ENCODE peak calls at places on chromosomes 6 and 20, in seven cellular contexts. One of them, this sample, is unnamed.

GRCh38 chr20:21050710-21051109 is 55.4 kb downstream of the LINC00237 start:
- DNase-seq in sigmoid colon: no peak
- DNase-seq in heart left ventricle: no peak
- DNase-seq in HCT116: no peak
- DNase-seq in breast epithelium: no peak
- DNase-seq in transverse colon: no peak
- DNase-seq in uterus: no peak
- DNase-seq in this sample: no peak

GRCh38 chr6:71902261-71902660 is 15.9 kb downstream of the RIMS1 start:
- DNase-seq in sigmoid colon: no peak
- DNase-seq in heart left ventricle: no peak
- DNase-seq in HCT116: no peak
- DNase-seq in breast epithelium: no peak
- DNase-seq in transverse colon: no peak
- DNase-seq in uterus: no peak
- DNase-seq in this sample: no peak

GRCh38 chr6:16674666-16675392 is 86.4 kb downstream of the ATXN1 start:
- DNase-seq in sigmoid colon: no peak
- DNase-seq in heart left ventricle: no peak
- DNase-seq in HCT116: no peak
- DNase-seq in breast epithelium: no peak
- DNase-seq in transverse colon: no peak
- DNase-seq in uterus: no peak
- DNase-seq in this sample: no peak

GRCh38 chr6:121647905-121648304 is 212.5 kb downstream of the GJA1 start:
- DNase-seq in sigmoid colon: no peak
- DNase-seq in heart left ventricle: no peak
- DNase-seq in HCT116: no peak
- DNase-seq in breast epithelium: no peak
- DNase-seq in transverse colon: no peak
- DNase-seq in uterus: no peak
- DNase-seq in this sample: no peak

GRCh38 chr6:136669299-136669699 is 119.1 kb upstream of the MAP7 start:
- DNase-seq in sigmoid colon: no peak
- DNase-seq in heart left ventricle: no peak
- DNase-seq in HCT116: no peak
- DNase-seq in breast epithelium: no peak
- DNase-seq in transverse colon: no peak
- DNase-seq in uterus: no peak
- DNase-seq in this sample: peak

GRCh38 chr6:121522265-121522664 is 86.8 kb downstream of the GJA1 start:
- DNase-seq in sigmoid colon: no peak
- DNase-seq in heart left ventricle: no peak
- DNase-seq in HCT116: no peak
- DNase-seq in breast epithelium: no peak
- DNase-seq in transverse colon: no peak
- DNase-seq in uterus: peak
- DNase-seq in this sample: no peak

GRCh38 chr6:52697903-52698302 is 27.0 kb downstream of the TMEM14A start:
- DNase-seq in sigmoid colon: no peak
- DNase-seq in heart left ventricle: no peak
- DNase-seq in HCT116: no peak
- DNase-seq in breast epithelium: no peak
- DNase-seq in transverse colon: no peak
- DNase-seq in uterus: no peak
- DNase-seq in this sample: no peak

GRCh38 chr6:64415936-64416335 is 780.3 kb downstream of the PHF3 start:
- DNase-seq in sigmoid colon: no peak
- DNase-seq in heart left ventricle: no peak
- DNase-seq in HCT116: no peak
- DNase-seq in breast epithelium: no peak
- DNase-seq in transverse colon: no peak
- DNase-seq in uterus: no peak
- DNase-seq in this sample: no peak

GRCh38 chr20:7214081-7214740 is 446.7 kb downstream of the BMP2 start:
- DNase-seq in sigmoid colon: no peak
- DNase-seq in heart left ventricle: no peak
- DNase-seq in HCT116: no peak
- DNase-seq in breast epithelium: no peak
- DNase-seq in transverse colon: no peak
- DNase-seq in uterus: no peak
- DNase-seq in this sample: no peak

GRCh38 chr6:21003780-21004541 is 469.7 kb downstream of the CDKAL1 start:
- DNase-seq in sigmoid colon: no peak
- DNase-seq in heart left ventricle: no peak
- DNase-seq in HCT116: no peak
- DNase-seq in breast epithelium: no peak
- DNase-seq in transverse colon: no peak
- DNase-seq in uterus: no peak
- DNase-seq in this sample: no peak

GRCh38 chr20:57389695-57390603 is 1.2 kb upstream of the RBM38 start:
- DNase-seq in sigmoid colon: peak
- DNase-seq in heart left ventricle: peak
- DNase-seq in HCT116: no peak
- DNase-seq in breast epithelium: no peak
- DNase-seq in transverse colon: peak
- DNase-seq in uterus: no peak
- DNase-seq in this sample: peak

GRCh38 chr20:25496968-25497401 is 88.3 kb downstream of the NINL start:
- DNase-seq in sigmoid colon: no peak
- DNase-seq in heart left ventricle: no peak
- DNase-seq in HCT116: no peak
- DNase-seq in breast epithelium: no peak
- DNase-seq in transverse colon: no peak
- DNase-seq in uterus: no peak
- DNase-seq in this sample: no peak

GRCh38 chr20:33262658-33263065 is 20.4 kb upstream of the BPIFB1 start:
- DNase-seq in sigmoid colon: no peak
- DNase-seq in heart left ventricle: no peak
- DNase-seq in HCT116: peak
- DNase-seq in breast epithelium: no peak
- DNase-seq in transverse colon: no peak
- DNase-seq in uterus: no peak
- DNase-seq in this sample: peak

GRCh38 chr6:106253731-106254130 is 71.8 kb downstream of the ATG5 start:
- DNase-seq in sigmoid colon: no peak
- DNase-seq in heart left ventricle: no peak
- DNase-seq in HCT116: no peak
- DNase-seq in breast epithelium: no peak
- DNase-seq in transverse colon: no peak
- DNase-seq in uterus: no peak
- DNase-seq in this sample: no peak

GRCh38 chr6:109496036-109496761 is 13.2 kb upstream of the ZBTB24 start:
- DNase-seq in sigmoid colon: no peak
- DNase-seq in heart left ventricle: no peak
- DNase-seq in HCT116: no peak
- DNase-seq in breast epithelium: no peak
- DNase-seq in transverse colon: no peak
- DNase-seq in uterus: no peak
- DNase-seq in this sample: no peak

GRCh38 chr6:25085761-25086160 is 150.0 kb upstream of the RIPOR2 start:
- DNase-seq in sigmoid colon: no peak
- DNase-seq in heart left ventricle: no peak
- DNase-seq in HCT116: no peak
- DNase-seq in breast epithelium: no peak
- DNase-seq in transverse colon: no peak
- DNase-seq in uterus: no peak
- DNase-seq in this sample: peak

GRCh38 chr6:53565886-53566285 is 21.0 kb upstream of the GCLC start:
- DNase-seq in sigmoid colon: no peak
- DNase-seq in heart left ventricle: no peak
- DNase-seq in HCT116: no peak
- DNase-seq in breast epithelium: no peak
- DNase-seq in transverse colon: no peak
- DNase-seq in uterus: no peak
- DNase-seq in this sample: no peak

GRCh38 chr6:143160008-143160407 is 99.3 kb downstream of the AIG1 start:
- DNase-seq in sigmoid colon: no peak
- DNase-seq in heart left ventricle: no peak
- DNase-seq in HCT116: no peak
- DNase-seq in breast epithelium: no peak
- DNase-seq in transverse colon: no peak
- DNase-seq in uterus: no peak
- DNase-seq in this sample: no peak

GRCh38 chr20:38066969-38067716 is 33.6 kb downstream of the RPRD1B start:
- DNase-seq in sigmoid colon: no peak
- DNase-seq in heart left ventricle: peak
- DNase-seq in HCT116: no peak
- DNase-seq in breast epithelium: no peak
- DNase-seq in transverse colon: no peak
- DNase-seq in uterus: no peak
- DNase-seq in this sample: no peak

GRCh38 chr6:127302728-127303675 is 36.3 kb downstream of the RNF146 start:
- DNase-seq in sigmoid colon: no peak
- DNase-seq in heart left ventricle: no peak
- DNase-seq in HCT116: peak
- DNase-seq in breast epithelium: no peak
- DNase-seq in transverse colon: peak
- DNase-seq in uterus: peak
- DNase-seq in this sample: peak

GRCh38 chr20:50141018-50141675 is 12.4 kb downstream of the PEDS1 start:
- DNase-seq in sigmoid colon: no peak
- DNase-seq in heart left ventricle: no peak
- DNase-seq in HCT116: no peak
- DNase-seq in breast epithelium: no peak
- DNase-seq in transverse colon: no peak
- DNase-seq in uterus: no peak
- DNase-seq in this sample: no peak

GRCh38 chr20:2341336-2341735 is 39.4 kb upstream of the TGM6 start:
- DNase-seq in sigmoid colon: no peak
- DNase-seq in heart left ventricle: no peak
- DNase-seq in HCT116: no peak
- DNase-seq in breast epithelium: no peak
- DNase-seq in transverse colon: no peak
- DNase-seq in uterus: no peak
- DNase-seq in this sample: no peak

GRCh38 chr6:148565931-148566663 is 180.7 kb upstream of the UST start:
- DNase-seq in sigmoid colon: no peak
- DNase-seq in heart left ventricle: peak
- DNase-seq in HCT116: peak
- DNase-seq in breast epithelium: peak
- DNase-seq in transverse colon: no peak
- DNase-seq in uterus: no peak
- DNase-seq in this sample: no peak
- TF ChIP-seq POLR2A in sigmoid colon: no peak
- TF ChIP-seq POLR2A in heart left ventricle: no peak
- TF ChIP-seq POLR2A in HCT116: no peak
- TF ChIP-seq POLR2A in breast epithelium: no peak
- TF ChIP-seq POLR2A in transverse colon: no peak
- TF ChIP-seq POLR2A in uterus: no peak
- TF ChIP-seq POLR2A in this sample: no peak

GRCh38 chr6:81752969-81753708 is 658 bp upstream of the TENT5A start:
- DNase-seq in sigmoid colon: peak
- DNase-seq in heart left ventricle: peak
- DNase-seq in HCT116: peak
- DNase-seq in breast epithelium: peak
- DNase-seq in transverse colon: peak
- DNase-seq in uterus: peak
- DNase-seq in this sample: peak
- TF ChIP-seq POLR2A in sigmoid colon: peak
- TF ChIP-seq POLR2A in heart left ventricle: peak
- TF ChIP-seq POLR2A in HCT116: peak
- TF ChIP-seq POLR2A in breast epithelium: peak
- TF ChIP-seq POLR2A in transverse colon: peak
- TF ChIP-seq POLR2A in uterus: peak
- TF ChIP-seq POLR2A in this sample: peak

GRCh38 chr6:145096846-145097245 is 638.5 kb downstream of the EPM2A start:
- DNase-seq in sigmoid colon: no peak
- DNase-seq in heart left ventricle: no peak
- DNase-seq in HCT116: no peak
- DNase-seq in breast epithelium: no peak
- DNase-seq in transverse colon: no peak
- DNase-seq in uterus: peak
- DNase-seq in this sample: no peak
- TF ChIP-seq POLR2A in sigmoid colon: no peak
- TF ChIP-seq POLR2A in heart left ventricle: no peak
- TF ChIP-seq POLR2A in HCT116: no peak
- TF ChIP-seq POLR2A in breast epithelium: no peak
- TF ChIP-seq POLR2A in transverse colon: no peak
- TF ChIP-seq POLR2A in uterus: no peak
- TF ChIP-seq POLR2A in this sample: no peak

GRCh38 chr6:13902922-13903321 is 21.8 kb upstream of the RNF182 start:
- DNase-seq in sigmoid colon: no peak
- DNase-seq in heart left ventricle: no peak
- DNase-seq in HCT116: no peak
- DNase-seq in breast epithelium: no peak
- DNase-seq in transverse colon: no peak
- DNase-seq in uterus: no peak
- DNase-seq in this sample: no peak
- TF ChIP-seq POLR2A in sigmoid colon: no peak
- TF ChIP-seq POLR2A in heart left ventricle: no peak
- TF ChIP-seq POLR2A in HCT116: no peak
- TF ChIP-seq POLR2A in breast epithelium: no peak
- TF ChIP-seq POLR2A in transverse colon: no peak
- TF ChIP-seq POLR2A in uterus: no peak
- TF ChIP-seq POLR2A in this sample: no peak

GRCh38 chr6:3235486-3235885 is 8.0 kb upstream of the TUBB2B start:
- DNase-seq in sigmoid colon: no peak
- DNase-seq in heart left ventricle: no peak
- DNase-seq in HCT116: no peak
- DNase-seq in breast epithelium: no peak
- DNase-seq in transverse colon: no peak
- DNase-seq in uterus: no peak
- DNase-seq in this sample: no peak
- TF ChIP-seq POLR2A in sigmoid colon: no peak
- TF ChIP-seq POLR2A in heart left ventricle: no peak
- TF ChIP-seq POLR2A in HCT116: no peak
- TF ChIP-seq POLR2A in breast epithelium: no peak
- TF ChIP-seq POLR2A in transverse colon: no peak
- TF ChIP-seq POLR2A in uterus: no peak
- TF ChIP-seq POLR2A in this sample: no peak

GRCh38 chr6:112337209-112337638 is 9.9 kb upstream of the RFPL4B start:
- DNase-seq in sigmoid colon: peak
- DNase-seq in heart left ventricle: peak
- DNase-seq in HCT116: peak
- DNase-seq in breast epithelium: peak
- DNase-seq in transverse colon: no peak
- DNase-seq in uterus: peak
- DNase-seq in this sample: peak
- TF ChIP-seq POLR2A in sigmoid colon: no peak
- TF ChIP-seq POLR2A in heart left ventricle: no peak
- TF ChIP-seq POLR2A in HCT116: no peak
- TF ChIP-seq POLR2A in breast epithelium: no peak
- TF ChIP-seq POLR2A in transverse colon: no peak
- TF ChIP-seq POLR2A in uterus: no peak
- TF ChIP-seq POLR2A in this sample: no peak

DNA sequence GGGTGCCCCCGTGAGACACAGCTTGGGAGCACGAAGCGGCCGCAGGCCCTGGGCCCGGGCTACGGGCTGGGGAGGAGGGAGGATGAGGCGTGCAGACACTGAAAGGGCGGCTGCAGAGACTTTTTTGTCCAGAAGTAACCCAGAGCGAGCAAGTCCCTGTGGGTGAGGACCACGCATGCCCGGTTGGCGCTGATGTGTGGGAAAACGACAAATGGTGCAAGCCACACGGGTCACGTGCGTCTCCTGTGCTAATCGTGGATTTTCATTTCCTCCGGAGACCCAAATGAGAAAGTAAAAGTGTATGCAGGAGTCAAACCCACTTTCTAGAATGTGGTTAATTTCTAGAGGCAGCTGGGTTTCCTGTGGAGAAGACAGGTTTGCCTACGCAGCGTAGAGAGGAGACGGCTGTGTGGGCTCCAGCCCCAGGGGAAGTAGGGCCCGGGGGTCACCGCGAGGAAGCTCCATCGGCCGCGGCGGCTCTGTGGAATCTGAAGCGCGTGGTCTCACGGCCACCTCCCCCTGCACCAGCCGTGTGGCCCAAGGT is 19.0 kb downstream of the DLL1 start:
- DNase-seq in sigmoid colon: no peak
- DNase-seq in heart left ventricle: no peak
- DNase-seq in HCT116: no peak
- DNase-seq in breast epithelium: no peak
- DNase-seq in transverse colon: peak
- DNase-seq in uterus: no peak
- DNase-seq in this sample: no peak
- TF ChIP-seq POLR2A in sigmoid colon: no peak
- TF ChIP-seq POLR2A in heart left ventricle: no peak
- TF ChIP-seq POLR2A in HCT116: no peak
- TF ChIP-seq POLR2A in breast epithelium: no peak
- TF ChIP-seq POLR2A in transverse colon: no peak
- TF ChIP-seq POLR2A in uterus: no peak
- TF ChIP-seq POLR2A in this sample: no peak